ENCODE peak calls at places on chromosome 14, in seven cellular contexts. X, O, M, G, Z, B and E are unnamed samples.
A peak's percentile ranks its signal among the peaks of the same experiment; 100 is the strongest.

GRCh38 chr14:101250336-101250947 is 310.9 kb upstream of the DIO3 start:
- DNase-seq in G (no peak), B (no peak), O (no peak), Z (no peak), M (peak; percentile 4), X (no peak), E (no peak)

GRCh38 chr14:89365071-89365801 is 51.8 kb downstream of the FOXN3 start:
- DNase-seq in B (no peak), X (no peak), M (no peak), G (no peak), Z (peak; percentile 52), O (no peak), E (peak; percentile 76)

GRCh38 chr14:93880025-93880820 is 46.9 kb upstream of the FAM181A start:
- DNase-seq in X (no peak), O (no peak), G (no peak), Z (no peak), B (no peak), M (peak; percentile 19), E (no peak)

GRCh38 chr14:59360923-59361794 is 104.0 kb downstream of the GPR135 start:
- DNase-seq in Z (no peak), O (no peak), B (peak; percentile 49), G (no peak), M (peak; percentile 89), X (no peak), E (peak; percentile 72)

GRCh38 chr14:36365766-36366165 is 45.3 kb upstream of the MBIP start:
- DNase-seq in G (no peak), B (no peak), X (no peak), Z (no peak), M (no peak), O (no peak), E (no peak)

GRCh38 chr14:103880986-103881926 is 33.9 kb upstream of the PPP1R13B start:
- DNase-seq in X (no peak), M (no peak), Z (no peak), O (no peak), G (no peak), B (peak; percentile 98), E (no peak)

GRCh38 chr14:71597955-71598659 is 334.1 kb upstream of the RGS6 start:
- DNase-seq in O (no peak), G (no peak), Z (no peak), M (no peak), X (no peak), B (no peak), E (no peak)

GRCh38 chr14:70023871-70024270 is 144.7 kb downstream of the SMOC1 start:
- DNase-seq in X (no peak), G (no peak), B (no peak), Z (no peak), M (no peak), O (no peak), E (no peak)

GRCh38 chr14:70361893-70362292 is 2.4 kb upstream of the COX16 start:
- DNase-seq in G (no peak), Z (no peak), X (no peak), B (no peak), O (no peak), M (no peak), E (no peak)

GRCh38 chr14:61296707-61297502 is 15.8 kb upstream of the TMEM30B start:
- DNase-seq in X (no peak), G (peak; percentile 29), B (no peak), O (peak; percentile 46), Z (peak; percentile 17), M (peak; percentile 43), E (peak; percentile 33)

GRCh38 chr14:78737116-78737515 is 566.9 kb downstream of the NRXN3 start:
- DNase-seq in G (no peak), X (no peak), Z (no peak), B (no peak), O (no peak), M (no peak), E (no peak)

GRCh38 chr14:91899777-91900176 is 32.4 kb upstream of the TC2N start:
- DNase-seq in M (no peak), O (no peak), X (no peak), G (no peak), B (no peak), Z (no peak), E (no peak)

GRCh38 chr14:93970589-93970966 is 5.8 kb downstream of the ASB2 start:
- DNase-seq in M (peak; percentile 51), O (no peak), X (no peak), Z (no peak), B (no peak), G (peak; percentile 56), E (peak; percentile 73)

GRCh38 chr14:21534576-21534975 is 8.4 kb upstream of the SALL2 start:
- DNase-seq in M (no peak), X (no peak), B (no peak), G (no peak), Z (no peak), O (no peak), E (no peak)

GRCh38 chr14:99529899-99530298 is 48.7 kb downstream of the CCNK start:
- DNase-seq in G (peak; percentile 7), B (no peak), M (no peak), O (peak; percentile 27), Z (no peak), X (no peak), E (no peak)

GRCh38 chr14:77161011-77161410 is 19.4 kb upstream of the ZDHHC22 start:
- DNase-seq in M (no peak), O (no peak), G (no peak), Z (no peak), B (no peak), X (no peak), E (no peak)

GRCh38 chr14:100662850-100663527 is 63.7 kb upstream of the DLK1 start:
- DNase-seq in M (peak; percentile 78), B (no peak), Z (peak; percentile 45), G (peak; percentile 59), O (peak; percentile 73), X (no peak), E (peak; percentile 51)

GRCh38 chr14:100654814-100655795 is 67.9 kb upstream of the BEGAIN start:
- DNase-seq in G (peak; percentile 35), M (peak; percentile 71), B (peak; percentile 69), O (peak; percentile 58), X (no peak), Z (no peak), E (no peak)

GRCh38 chr14:25909361-25909760 is 688.5 kb downstream of the NOVA1 start:
- DNase-seq in M (no peak), Z (no peak), O (no peak), X (no peak), G (no peak), B (no peak), E (peak; percentile 49)

GRCh38 chr14:24259282-24260025 is 3.5 kb downstream of the TGM1 start:
- DNase-seq in Z (no peak), B (no peak), G (peak; percentile 33), X (no peak), O (peak; percentile 81), M (peak; percentile 35), E (no peak)

GRCh38 chr14:25090716-25091454 is 40.9 kb upstream of the STXBP6 start:
- DNase-seq in B (no peak), G (peak; percentile 31), O (peak; percentile 72), M (peak; percentile 64), Z (no peak), X (no peak), E (peak; percentile 35)

GRCh38 chr14:24943024-24943423 is 106.9 kb downstream of the STXBP6 start:
- DNase-seq in M (no peak), O (peak; percentile 67), Z (no peak), X (no peak), B (no peak), G (no peak), E (no peak)

GRCh38 chr14:94897583-94897982 is 127.7 kb upstream of the GSC start:
- DNase-seq in M (no peak), B (no peak), O (no peak), Z (no peak), G (no peak), X (no peak), E (no peak)

GRCh38 chr14:51446771-51447170 is 204.9 kb upstream of the FRMD6 start:
- DNase-seq in G (no peak), O (no peak), Z (no peak), X (no peak), B (no peak), M (no peak), E (no peak)